ENCODE peak calls at places on chromosomes 4 and X, in six cellular contexts. X is thoracic aorta, D is Caco-2, O is cardiac muscle cell, E is neural progenitor cell, F is heart left ventricle. W is an unnamed sample. For H3K27me3, the result is how much of the 10 kb centered on the place peaks cover.

GRCh38 chr4:24793219-24794005 is 2.0 kb upstream of the SOD3 start:
- DNase-seq in X (no peak), D (no peak), O (peak), E (peak), F (no peak), W (no peak)

GRCh38 chrX:131895002-131895401 is 128.1 kb upstream of the STK26 start:
- DNase-seq in X (no peak), D (no peak), O (no peak), E (no peak), F (no peak), W (peak)

GRCh38 chrX:14884714-14885113 is 11.5 kb downstream of the MOSPD2 start:
- DNase-seq in X (no peak), D (no peak), O (no peak), E (no peak), F (no peak), W (no peak)

GRCh38 chr4:17155486-17155885 is 257.0 kb upstream of the LDB2 start:
- DNase-seq in X (no peak), D (no peak), O (no peak), E (no peak), F (no peak), W (no peak)

GRCh38 chrX:40772290-40772689 is 36.9 kb upstream of the MED14 start:
- DNase-seq in X (no peak), D (no peak), O (no peak), E (no peak), F (no peak), W (no peak)

GRCh38 chr4:143381171-143382118 is 44.8 kb downstream of the GAB1 start:
- DNase-seq in X (peak), D (no peak), O (peak), E (no peak), F (peak), W (peak)

GRCh38 chrX:55919367-55920221 is 202.0 kb downstream of the RRAGB start:
- DNase-seq in X (no peak), D (no peak), O (no peak), E (no peak), F (no peak), W (no peak)

GRCh38 chr4:61380865-61381264 is 180.7 kb downstream of the ADGRL3 start:
- DNase-seq in X (no peak), D (no peak), O (peak), E (peak), F (no peak), W (no peak)

GRCh38 chr4:123352240-123352945 is 44.2 kb upstream of the SPRY1 start:
- DNase-seq in X (no peak), D (no peak), O (no peak), E (no peak), F (no peak), W (no peak)

GRCh38 chrX:103773445-103773844 is 3.2 kb upstream of the PLP1 start:
- DNase-seq in X (no peak), D (no peak), O (no peak), E (no peak), F (no peak), W (no peak)
- TF ChIP-seq CTCF in X (no peak), D (no peak), O (no peak), E (no peak), F (no peak), W (no peak)

DNA sequence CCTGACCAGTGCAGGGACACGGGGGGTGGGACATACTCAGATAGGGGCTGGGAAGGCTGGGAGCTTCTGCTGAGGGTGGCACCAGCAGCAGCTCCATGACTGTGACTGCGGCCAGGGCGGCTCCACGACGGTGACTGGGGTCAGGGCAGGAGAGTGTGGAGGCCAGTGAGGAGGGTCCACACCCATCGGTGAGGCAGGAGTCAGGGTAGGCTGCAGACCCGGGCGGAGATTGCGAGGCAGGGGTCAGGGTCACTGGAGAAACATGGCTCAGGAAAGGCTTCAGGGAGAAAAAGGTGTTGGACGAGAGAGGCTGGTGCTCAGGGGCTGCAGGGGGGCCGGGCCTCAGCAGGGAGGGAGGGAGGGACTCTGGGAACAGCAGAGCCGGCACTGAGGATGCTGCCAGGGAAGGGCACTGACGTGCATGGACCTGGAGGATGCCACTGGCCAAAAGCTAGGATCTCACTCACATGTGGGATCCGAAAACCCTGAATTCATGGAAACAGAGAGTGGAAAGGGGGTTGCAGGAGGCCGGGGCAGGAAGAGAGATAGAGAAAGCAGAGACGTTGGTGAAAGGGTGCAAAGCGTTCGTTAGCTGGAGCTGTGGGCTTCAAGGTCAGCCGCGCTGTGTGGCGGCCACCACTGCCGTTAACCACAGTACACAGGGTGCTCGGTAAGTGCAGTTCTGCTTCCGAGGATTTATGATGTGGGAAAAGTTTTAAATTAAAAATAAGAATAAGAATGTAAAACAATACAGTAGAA is 22.0 kb downstream of the ATP5ME start:
- DNase-seq in X (no peak), D (no peak), O (no peak), E (no peak), F (peak), W (no peak)
- H3K27me3 ChIP-seq in X (under half), D (under half), O (under half), E (under half), F (under half), W (half or more)

DNA sequence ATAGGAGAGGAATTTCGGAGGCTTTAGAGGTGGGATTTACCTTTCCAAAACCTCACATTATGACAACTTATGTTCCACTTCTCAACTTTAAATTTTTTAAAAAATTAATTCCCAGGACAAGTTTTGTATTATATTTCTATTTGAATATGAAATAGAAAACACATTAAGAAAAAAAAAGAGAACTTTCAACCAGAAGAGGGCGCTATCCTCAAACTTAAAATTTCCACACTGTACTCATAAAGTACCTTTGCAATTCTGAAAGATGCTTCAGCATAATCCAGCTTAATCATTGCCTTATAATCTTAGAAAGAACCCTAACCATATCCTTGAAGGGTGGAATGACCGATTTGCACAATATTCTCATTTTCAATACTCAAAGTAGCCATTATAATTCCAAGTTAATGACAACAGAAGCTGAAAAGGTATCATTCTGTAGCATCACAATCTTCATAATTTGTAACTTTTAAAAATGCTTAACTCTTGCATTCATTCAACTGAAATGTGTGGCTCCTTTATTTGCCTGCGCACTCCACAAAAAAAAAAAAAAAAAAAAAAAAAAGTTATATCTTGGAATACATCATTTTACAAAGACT is 158.0 kb downstream of the KCNIP4 start:
- DNase-seq in X (no peak), D (no peak), O (peak), E (peak), F (no peak), W (no peak)
- TF ChIP-seq CTCF in X (peak), D (peak), O (peak), E (peak), F (peak), W (peak)

GRCh38 chr4:6199344-6199921 is 916 bp downstream of the JAKMIP1 start:
- DNase-seq in X (no peak), D (no peak), O (peak), E (peak), F (no peak), W (no peak)
- H3K27me3 ChIP-seq in X (under half), D (under half), O (under half), E (half or more), F (under half), W (under half)

GRCh38 chrX:130082244-130083106 is 27.8 kb downstream of the ELF4 start:
- DNase-seq in X (no peak), D (no peak), O (no peak), E (no peak), F (peak), W (no peak)
- TF ChIP-seq CTCF in X (no peak), D (no peak), O (no peak), E (no peak), F (no peak), W (no peak)

DNA sequence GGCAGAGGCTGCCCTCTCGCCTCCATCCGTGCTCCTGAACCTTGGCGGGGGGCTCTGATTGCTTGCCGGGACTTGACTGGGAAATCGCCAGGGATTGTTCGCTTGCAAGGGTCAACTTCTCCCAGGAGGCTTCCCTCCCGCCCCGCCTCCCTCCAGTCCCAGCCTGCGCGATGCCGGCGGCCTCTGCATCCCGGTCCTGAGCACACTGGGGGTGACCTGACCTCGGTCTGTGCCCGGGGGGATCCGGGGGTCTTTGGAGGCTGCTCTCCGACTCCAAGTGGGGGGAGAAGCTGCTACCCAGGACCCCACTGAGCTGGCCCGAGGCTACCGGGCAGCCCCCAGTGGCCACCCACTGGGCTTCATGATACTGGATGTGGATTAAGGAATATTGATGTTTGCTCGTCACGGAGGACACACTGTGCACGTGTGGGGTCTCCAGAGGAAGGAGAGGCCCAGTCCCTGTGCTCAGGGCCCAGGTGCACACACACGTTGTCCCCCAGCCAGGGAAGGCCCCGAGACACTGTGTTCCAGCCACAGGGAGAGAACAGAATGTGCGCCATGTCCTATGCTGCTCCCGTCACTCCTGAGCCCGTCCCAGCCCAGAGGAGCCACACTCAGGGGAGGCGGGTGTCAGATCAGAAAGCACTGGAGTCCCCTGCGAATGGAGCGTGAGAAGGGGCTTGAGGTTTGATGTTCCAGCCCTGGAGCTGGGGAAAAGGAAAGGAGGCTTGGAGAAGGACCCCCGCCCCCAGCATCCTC is 55.9 kb upstream of the NKX1-1 start:
- DNase-seq in X (no peak), D (peak), O (no peak), E (no peak), F (no peak), W (no peak)
- H3K27me3 ChIP-seq in X (under half), D (under half), O (under half), E (under half), F (under half), W (half or more)

GRCh38 chrX:119654112-119654531 is 38.8 kb downstream of the SEPTIN6 start:
- DNase-seq in X (no peak), D (no peak), O (peak), E (peak), F (peak), W (no peak)
- TF ChIP-seq CTCF in X (no peak), D (no peak), O (peak), E (no peak), F (no peak), W (no peak)

DNA sequence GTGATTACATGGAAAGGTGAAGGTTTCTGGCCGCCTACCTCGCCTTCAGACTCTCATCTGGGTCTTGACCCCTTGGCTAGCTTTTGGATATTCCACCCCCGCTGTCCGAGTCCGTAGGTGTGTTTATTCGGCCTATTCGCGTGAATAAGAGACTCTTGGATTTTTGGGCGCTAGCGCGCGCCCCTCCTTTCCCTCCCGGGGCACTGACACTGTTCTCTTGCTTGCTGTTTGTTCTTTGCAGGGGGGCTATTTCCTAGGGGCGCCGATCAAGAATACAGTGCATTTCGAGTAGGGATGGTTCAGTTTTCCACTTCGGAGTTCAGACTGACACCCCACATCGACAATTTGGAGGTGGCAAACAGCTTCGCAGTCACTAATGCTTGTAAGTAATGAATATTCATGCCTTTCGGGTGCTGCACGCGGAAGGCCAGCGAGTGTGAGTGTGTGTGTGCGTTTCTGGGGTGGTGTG is 932 bp downstream of the GRIA2 start:
- DNase-seq in X (no peak), D (no peak), O (no peak), E (peak), F (no peak), W (no peak)
- H3K27me3 ChIP-seq in X (under half), D (under half), O (half or more), E (half or more), F (half or more), W (under half)

GRCh38 chr4:132488555-132488954 is 660.5 kb upstream of the PCDH10 start:
- DNase-seq in X (no peak), D (no peak), O (no peak), E (no peak), F (no peak), W (no peak)

GRCh38 chr4:132498215-132498614 is 650.9 kb upstream of the PCDH10 start:
- DNase-seq in X (no peak), D (no peak), O (no peak), E (no peak), F (no peak), W (no peak)

GRCh38 chr4:132493476-132493875 is 655.6 kb upstream of the PCDH10 start:
- DNase-seq in X (no peak), D (no peak), O (no peak), E (no peak), F (no peak), W (no peak)
- TF ChIP-seq CTCF in X (no peak), D (no peak), O (no peak), E (no peak), F (no peak), W (no peak)